ENCODE peak calls at places on chromosomes 4 and X, in seven cellular contexts. One of them, this sample, is unnamed.

GRCh38 chr4:123621072-123621705 is 224.6 kb downstream of the SPRY1 start:
- DNase-seq in naive thymus-derived CD4-positive, alpha-beta T cell: no peak
- DNase-seq in kidney: no peak
- DNase-seq in GM12878: no peak
- DNase-seq in epithelial cell of prostate: no peak
- DNase-seq in left lung: no peak
- DNase-seq in prostate gland: no peak
- DNase-seq in this sample: no peak

GRCh38 chr4:113289736-113290135 is 240.3 kb downstream of the ANK2 start:
- DNase-seq in left lung: no peak
- DNase-seq in GM12878: no peak
- DNase-seq in prostate gland: no peak
- DNase-seq in naive thymus-derived CD4-positive, alpha-beta T cell: no peak
- DNase-seq in epithelial cell of prostate: no peak
- DNase-seq in kidney: no peak
- DNase-seq in this sample: no peak

GRCh38 chrX:119041175-119041574 is 31.6 kb upstream of the CT47C1 start:
- DNase-seq in prostate gland: no peak
- DNase-seq in naive thymus-derived CD4-positive, alpha-beta T cell: no peak
- DNase-seq in GM12878: no peak
- DNase-seq in left lung: no peak
- DNase-seq in epithelial cell of prostate: no peak
- DNase-seq in kidney: no peak
- DNase-seq in this sample: no peak

GRCh38 chr4:80788798-80789197 is 241.7 kb upstream of the BMP3 start:
- DNase-seq in left lung: no peak
- DNase-seq in naive thymus-derived CD4-positive, alpha-beta T cell: peak; percentile 15
- DNase-seq in GM12878: no peak
- DNase-seq in prostate gland: no peak
- DNase-seq in epithelial cell of prostate: no peak
- DNase-seq in kidney: no peak
- DNase-seq in this sample: no peak

GRCh38 chrX:102154218-102154860 is 1.4 kb downstream of the BEX5 start:
- DNase-seq in GM12878: no peak
- DNase-seq in epithelial cell of prostate: no peak
- DNase-seq in naive thymus-derived CD4-positive, alpha-beta T cell: peak; percentile 2
- DNase-seq in prostate gland: peak; percentile 3
- DNase-seq in kidney: no peak
- DNase-seq in left lung: no peak
- DNase-seq in this sample: no peak

GRCh38 chr4:56844817-56845580 is 23.5 kb upstream of the SPINK2 start:
- DNase-seq in GM12878: no peak
- DNase-seq in naive thymus-derived CD4-positive, alpha-beta T cell: no peak
- DNase-seq in prostate gland: no peak
- DNase-seq in epithelial cell of prostate: no peak
- DNase-seq in kidney: no peak
- DNase-seq in left lung: no peak
- DNase-seq in this sample: no peak

GRCh38 chr4:6360385-6360784 is 90.7 kb downstream of the WFS1 start:
- DNase-seq in left lung: peak; percentile 61
- DNase-seq in naive thymus-derived CD4-positive, alpha-beta T cell: no peak
- DNase-seq in kidney: peak; percentile 37
- DNase-seq in epithelial cell of prostate: no peak
- DNase-seq in GM12878: no peak
- DNase-seq in prostate gland: no peak
- DNase-seq in this sample: no peak

GRCh38 chr4:83582289-83582756 is 46.4 kb downstream of the GPAT3 start:
- DNase-seq in epithelial cell of prostate: peak; percentile 31
- DNase-seq in naive thymus-derived CD4-positive, alpha-beta T cell: peak; percentile 1
- DNase-seq in kidney: no peak
- DNase-seq in left lung: no peak
- DNase-seq in GM12878: no peak
- DNase-seq in prostate gland: peak; percentile 58
- DNase-seq in this sample: no peak

GRCh38 chrX:135331525-135331924 is 22.2 kb downstream of the ETDC start:
- DNase-seq in naive thymus-derived CD4-positive, alpha-beta T cell: no peak
- DNase-seq in prostate gland: no peak
- DNase-seq in left lung: no peak
- DNase-seq in kidney: no peak
- DNase-seq in GM12878: no peak
- DNase-seq in epithelial cell of prostate: no peak
- DNase-seq in this sample: no peak

GRCh38 chrX:103806862-103807474 is 25.1 kb downstream of the RAB9B start:
- DNase-seq in GM12878: no peak
- DNase-seq in kidney: no peak
- DNase-seq in naive thymus-derived CD4-positive, alpha-beta T cell: no peak
- DNase-seq in epithelial cell of prostate: no peak
- DNase-seq in left lung: no peak
- DNase-seq in prostate gland: no peak
- DNase-seq in this sample: no peak

GRCh38 chr4:40216622-40217366 is 20.0 kb downstream of the RHOH start:
- DNase-seq in GM12878: no peak
- DNase-seq in left lung: no peak
- DNase-seq in naive thymus-derived CD4-positive, alpha-beta T cell: no peak
- DNase-seq in kidney: no peak
- DNase-seq in epithelial cell of prostate: no peak
- DNase-seq in prostate gland: no peak
- DNase-seq in this sample: no peak

GRCh38 chrX:24204331-24204730 is 54.8 kb downstream of the ZFX start:
- DNase-seq in GM12878: no peak
- DNase-seq in left lung: no peak
- DNase-seq in epithelial cell of prostate: no peak
- DNase-seq in naive thymus-derived CD4-positive, alpha-beta T cell: no peak
- DNase-seq in prostate gland: no peak
- DNase-seq in kidney: no peak
- DNase-seq in this sample: no peak

GRCh38 chrX:2732076-2732475 is 19.8 kb upstream of the XG start:
- DNase-seq in naive thymus-derived CD4-positive, alpha-beta T cell: no peak
- DNase-seq in left lung: no peak
- DNase-seq in kidney: no peak
- DNase-seq in GM12878: no peak
- DNase-seq in epithelial cell of prostate: no peak
- DNase-seq in prostate gland: no peak
- DNase-seq in this sample: no peak

GRCh38 chrX:150205011-150205410 is 158.1 kb upstream of the MAMLD1 start:
- DNase-seq in GM12878: no peak
- DNase-seq in naive thymus-derived CD4-positive, alpha-beta T cell: no peak
- DNase-seq in prostate gland: no peak
- DNase-seq in left lung: no peak
- DNase-seq in epithelial cell of prostate: no peak
- DNase-seq in kidney: no peak
- DNase-seq in this sample: no peak

GRCh38 chr4:190014771-190015537 is 12.1 kb downstream of the FRG2 start:
- DNase-seq in epithelial cell of prostate: no peak
- DNase-seq in GM12878: no peak
- DNase-seq in kidney: peak; percentile 71
- DNase-seq in naive thymus-derived CD4-positive, alpha-beta T cell: no peak
- DNase-seq in left lung: peak; percentile 83
- DNase-seq in prostate gland: no peak
- DNase-seq in this sample: no peak

GRCh38 chr4:77820836-77821561 is 1.8 kb upstream of the CNOT6L start:
- DNase-seq in left lung: no peak
- DNase-seq in epithelial cell of prostate: no peak
- DNase-seq in prostate gland: peak; percentile 26
- DNase-seq in naive thymus-derived CD4-positive, alpha-beta T cell: peak; percentile 39
- DNase-seq in GM12878: no peak
- DNase-seq in kidney: no peak
- DNase-seq in this sample: no peak

GRCh38 chrX:13009256-13009655 is 34.3 kb downstream of the TMSB4X start:
- DNase-seq in prostate gland: no peak
- DNase-seq in kidney: no peak
- DNase-seq in left lung: no peak
- DNase-seq in naive thymus-derived CD4-positive, alpha-beta T cell: no peak
- DNase-seq in epithelial cell of prostate: no peak
- DNase-seq in GM12878: no peak
- DNase-seq in this sample: no peak

GRCh38 chr4:111946789-111947188 is 198.5 kb upstream of the FAM241A start:
- DNase-seq in naive thymus-derived CD4-positive, alpha-beta T cell: no peak
- DNase-seq in epithelial cell of prostate: no peak
- DNase-seq in prostate gland: no peak
- DNase-seq in GM12878: no peak
- DNase-seq in kidney: no peak
- DNase-seq in left lung: no peak
- DNase-seq in this sample: no peak

GRCh38 chrX:153494541-153495361 is at the start of gene BGN:
- DNase-seq in left lung: no peak
- DNase-seq in prostate gland: no peak
- DNase-seq in epithelial cell of prostate: no peak
- DNase-seq in GM12878: no peak
- DNase-seq in naive thymus-derived CD4-positive, alpha-beta T cell: no peak
- DNase-seq in kidney: peak; percentile 86
- DNase-seq in this sample: no peak

GRCh38 chrX:97683256-97683655 is 799.5 kb downstream of the RPA4 start:
- DNase-seq in naive thymus-derived CD4-positive, alpha-beta T cell: no peak
- DNase-seq in epithelial cell of prostate: no peak
- DNase-seq in left lung: no peak
- DNase-seq in kidney: no peak
- DNase-seq in prostate gland: no peak
- DNase-seq in GM12878: no peak
- DNase-seq in this sample: no peak

GRCh38 chr4:118099106-118099505 is 64.8 kb downstream of the NDST3 start:
- DNase-seq in prostate gland: no peak
- DNase-seq in epithelial cell of prostate: no peak
- DNase-seq in naive thymus-derived CD4-positive, alpha-beta T cell: no peak
- DNase-seq in kidney: no peak
- DNase-seq in GM12878: no peak
- DNase-seq in left lung: no peak
- DNase-seq in this sample: no peak

GRCh38 chr4:173418636-173419035 is 19.7 kb upstream of the SCRG1 start:
- DNase-seq in naive thymus-derived CD4-positive, alpha-beta T cell: no peak
- DNase-seq in prostate gland: no peak
- DNase-seq in kidney: no peak
- DNase-seq in epithelial cell of prostate: no peak
- DNase-seq in GM12878: no peak
- DNase-seq in left lung: no peak
- DNase-seq in this sample: no peak
- H3K27ac ChIP-seq in naive thymus-derived CD4-positive, alpha-beta T cell: no peak overlapping the region
- H3K27ac ChIP-seq in prostate gland: no peak overlapping the region
- H3K27ac ChIP-seq in kidney: no peak overlapping the region
- H3K27ac ChIP-seq in epithelial cell of prostate: no peak overlapping the region
- H3K27ac ChIP-seq in GM12878: no peak overlapping the region
- H3K27ac ChIP-seq in left lung: no peak overlapping the region
- H3K27ac ChIP-seq in this sample: no peak overlapping the region

GRCh38 chrX:73916931-73917657 is 354.1 kb downstream of the CHIC1 start:
- DNase-seq in naive thymus-derived CD4-positive, alpha-beta T cell: no peak
- DNase-seq in left lung: no peak
- DNase-seq in prostate gland: no peak
- DNase-seq in kidney: no peak
- DNase-seq in epithelial cell of prostate: peak; percentile 12
- DNase-seq in GM12878: no peak
- DNase-seq in this sample: no peak
- H3K27ac ChIP-seq in naive thymus-derived CD4-positive, alpha-beta T cell: no peak overlapping the region
- H3K27ac ChIP-seq in left lung: no peak overlapping the region
- H3K27ac ChIP-seq in prostate gland: no peak overlapping the region
- H3K27ac ChIP-seq in kidney: no peak overlapping the region
- H3K27ac ChIP-seq in epithelial cell of prostate: peak overlapping the region; percentile 92
- H3K27ac ChIP-seq in GM12878: no peak overlapping the region
- H3K27ac ChIP-seq in this sample: no peak overlapping the region

DNA sequence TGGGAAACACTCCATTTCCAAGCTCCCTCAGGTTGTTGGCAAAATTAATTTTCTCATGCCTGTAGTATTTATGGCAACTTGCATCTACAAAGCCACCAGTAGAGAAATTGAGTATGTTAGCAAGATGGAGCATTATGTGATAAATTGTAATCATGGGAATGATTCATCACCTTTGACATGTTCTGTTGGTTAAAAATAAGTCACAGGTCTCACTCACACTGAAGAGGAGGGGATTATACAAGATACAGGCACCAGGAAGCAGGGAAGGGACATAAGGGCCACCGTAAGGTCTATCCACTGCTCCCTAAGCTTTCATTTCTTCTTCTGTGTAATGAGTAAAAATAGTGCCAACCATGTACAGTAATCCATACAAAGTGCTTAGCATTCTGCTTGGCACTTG is 313.0 kb downstream of the GBA3 start:
- DNase-seq in epithelial cell of prostate: no peak
- DNase-seq in prostate gland: no peak
- DNase-seq in naive thymus-derived CD4-positive, alpha-beta T cell: no peak
- DNase-seq in left lung: no peak
- DNase-seq in GM12878: no peak
- DNase-seq in kidney: no peak
- DNase-seq in this sample: no peak
- H3K27ac ChIP-seq in epithelial cell of prostate: no peak overlapping the region
- H3K27ac ChIP-seq in prostate gland: no peak overlapping the region
- H3K27ac ChIP-seq in naive thymus-derived CD4-positive, alpha-beta T cell: no peak overlapping the region
- H3K27ac ChIP-seq in left lung: no peak overlapping the region
- H3K27ac ChIP-seq in GM12878: no peak overlapping the region
- H3K27ac ChIP-seq in kidney: no peak overlapping the region
- H3K27ac ChIP-seq in this sample: no peak overlapping the region

DNA sequence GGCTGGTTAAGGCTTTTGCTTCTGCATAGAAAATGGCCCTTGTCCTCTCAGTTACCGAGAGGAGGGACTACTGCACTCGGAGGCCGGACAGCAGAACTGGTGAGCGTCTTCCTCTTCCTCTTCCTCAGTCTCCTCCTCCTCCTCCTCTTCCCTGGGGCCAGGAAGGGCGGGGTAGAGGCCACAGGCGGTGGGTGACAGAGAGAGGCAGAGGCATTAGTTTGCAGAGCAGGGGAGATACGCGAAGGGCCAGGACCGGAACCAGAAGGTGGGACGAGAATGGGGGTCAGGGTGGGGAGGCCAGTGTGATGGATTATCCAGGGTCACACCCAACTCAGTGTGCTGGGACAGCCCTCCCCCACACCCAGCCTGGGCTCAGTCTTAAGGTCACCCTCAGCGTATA is 14.5 kb downstream of the IQSEC2 start:
- DNase-seq in left lung: no peak
- DNase-seq in prostate gland: no peak
- DNase-seq in GM12878: no peak
- DNase-seq in kidney: no peak
- DNase-seq in epithelial cell of prostate: no peak
- DNase-seq in naive thymus-derived CD4-positive, alpha-beta T cell: no peak
- DNase-seq in this sample: no peak
- H3K27ac ChIP-seq in left lung: no peak overlapping the region
- H3K27ac ChIP-seq in prostate gland: no peak overlapping the region
- H3K27ac ChIP-seq in GM12878: no peak overlapping the region
- H3K27ac ChIP-seq in kidney: no peak overlapping the region
- H3K27ac ChIP-seq in epithelial cell of prostate: no peak overlapping the region
- H3K27ac ChIP-seq in naive thymus-derived CD4-positive, alpha-beta T cell: no peak overlapping the region
- H3K27ac ChIP-seq in this sample: no peak overlapping the region

GRCh38 chr4:3118281-3118680 is 43.8 kb downstream of the HTT start:
- DNase-seq in left lung: no peak
- DNase-seq in naive thymus-derived CD4-positive, alpha-beta T cell: no peak
- DNase-seq in GM12878: no peak
- DNase-seq in kidney: no peak
- DNase-seq in epithelial cell of prostate: no peak
- DNase-seq in prostate gland: no peak
- DNase-seq in this sample: no peak
- H3K27ac ChIP-seq in left lung: no peak overlapping the region
- H3K27ac ChIP-seq in naive thymus-derived CD4-positive, alpha-beta T cell: no peak overlapping the region
- H3K27ac ChIP-seq in GM12878: no peak overlapping the region
- H3K27ac ChIP-seq in kidney: no peak overlapping the region
- H3K27ac ChIP-seq in epithelial cell of prostate: no peak overlapping the region
- H3K27ac ChIP-seq in prostate gland: no peak overlapping the region
- H3K27ac ChIP-seq in this sample: no peak overlapping the region

This sample was measured in substantia nigra.